ENCODE peak calls at places on chromosomes 4 and X, in nine cellular contexts. One of them, this sample, is unnamed. For H3K4me1, the result is how much of the 10 kb centered on the place peaks cover.

GRCh38 chrX:20455001-20455400 is 188.3 kb upstream of the RPS6KA3 start:
- DNase-seq in OCI-LY7: no peak
- DNase-seq in gastrocnemius medialis: no peak
- DNase-seq in stomach: no peak
- DNase-seq in mammary epithelial cell: no peak
- DNase-seq in IMR-90: no peak
- DNase-seq in heart left ventricle: no peak
- DNase-seq in right lobe of liver: no peak
- DNase-seq in transverse colon: no peak
- DNase-seq in this sample: no peak

GRCh38 chr4:158020734-158021346 is 152.0 kb downstream of the GASK1B start:
- DNase-seq in OCI-LY7: no peak
- DNase-seq in gastrocnemius medialis: no peak
- DNase-seq in stomach: no peak
- DNase-seq in mammary epithelial cell: peak
- DNase-seq in IMR-90: peak
- DNase-seq in heart left ventricle: no peak
- DNase-seq in right lobe of liver: no peak
- DNase-seq in transverse colon: no peak
- DNase-seq in this sample: no peak

GRCh38 chr4:141002323-141002805 is 130.9 kb downstream of the RNF150 start:
- DNase-seq in OCI-LY7: no peak
- DNase-seq in gastrocnemius medialis: no peak
- DNase-seq in stomach: no peak
- DNase-seq in mammary epithelial cell: no peak
- DNase-seq in IMR-90: peak
- DNase-seq in heart left ventricle: no peak
- DNase-seq in right lobe of liver: no peak
- DNase-seq in transverse colon: no peak
- DNase-seq in this sample: no peak

GRCh38 chr4:121765941-121766538 is 1.1 kb upstream of the SMIM43 start:
- DNase-seq in OCI-LY7: no peak
- DNase-seq in gastrocnemius medialis: no peak
- DNase-seq in stomach: no peak
- DNase-seq in mammary epithelial cell: no peak
- DNase-seq in IMR-90: no peak
- DNase-seq in heart left ventricle: no peak
- DNase-seq in right lobe of liver: no peak
- DNase-seq in transverse colon: no peak
- DNase-seq in this sample: no peak

GRCh38 chr4:102606261-102606660 is 105.1 kb downstream of the NFKB1 start:
- DNase-seq in OCI-LY7: no peak
- DNase-seq in gastrocnemius medialis: no peak
- DNase-seq in stomach: no peak
- DNase-seq in mammary epithelial cell: no peak
- DNase-seq in IMR-90: no peak
- DNase-seq in heart left ventricle: no peak
- DNase-seq in right lobe of liver: no peak
- DNase-seq in transverse colon: no peak
- DNase-seq in this sample: no peak

GRCh38 chr4:178086324-178086723 is 644.1 kb upstream of the AGA start:
- DNase-seq in OCI-LY7: no peak
- DNase-seq in gastrocnemius medialis: no peak
- DNase-seq in stomach: no peak
- DNase-seq in mammary epithelial cell: no peak
- DNase-seq in IMR-90: peak
- DNase-seq in heart left ventricle: no peak
- DNase-seq in right lobe of liver: no peak
- DNase-seq in transverse colon: no peak
- DNase-seq in this sample: no peak

GRCh38 chrX:54048413-54048812 is 4.1 kb upstream of the PHF8 start:
- DNase-seq in OCI-LY7: no peak
- DNase-seq in gastrocnemius medialis: no peak
- DNase-seq in stomach: no peak
- DNase-seq in mammary epithelial cell: no peak
- DNase-seq in IMR-90: no peak
- DNase-seq in heart left ventricle: no peak
- DNase-seq in right lobe of liver: no peak
- DNase-seq in transverse colon: no peak
- DNase-seq in this sample: no peak

GRCh38 chr4:80078361-80079092 is 5.5 kb upstream of the ANTXR2 start:
- DNase-seq in OCI-LY7: no peak
- DNase-seq in gastrocnemius medialis: no peak
- DNase-seq in stomach: no peak
- DNase-seq in mammary epithelial cell: peak
- DNase-seq in IMR-90: no peak
- DNase-seq in heart left ventricle: no peak
- DNase-seq in right lobe of liver: no peak
- DNase-seq in transverse colon: no peak
- DNase-seq in this sample: no peak

GRCh38 chr4:86508436-86508835 is 85.7 kb upstream of the PTPN13 start:
- DNase-seq in OCI-LY7: no peak
- DNase-seq in gastrocnemius medialis: no peak
- DNase-seq in stomach: no peak
- DNase-seq in mammary epithelial cell: no peak
- DNase-seq in IMR-90: peak
- DNase-seq in heart left ventricle: no peak
- DNase-seq in right lobe of liver: no peak
- DNase-seq in transverse colon: no peak
- DNase-seq in this sample: peak

GRCh38 chrX:150806827-150807226 is 91.6 kb downstream of the CD99L2 start:
- DNase-seq in OCI-LY7: no peak
- DNase-seq in gastrocnemius medialis: no peak
- DNase-seq in stomach: no peak
- DNase-seq in mammary epithelial cell: no peak
- DNase-seq in IMR-90: no peak
- DNase-seq in heart left ventricle: no peak
- DNase-seq in right lobe of liver: no peak
- DNase-seq in transverse colon: no peak
- DNase-seq in this sample: no peak

GRCh38 chr4:146648384-146648783 is 9.7 kb downstream of the POU4F2 start:
- DNase-seq in OCI-LY7: no peak
- DNase-seq in gastrocnemius medialis: no peak
- DNase-seq in stomach: no peak
- DNase-seq in mammary epithelial cell: no peak
- DNase-seq in IMR-90: no peak
- DNase-seq in heart left ventricle: no peak
- DNase-seq in right lobe of liver: no peak
- DNase-seq in transverse colon: no peak
- DNase-seq in this sample: no peak

GRCh38 chr4:109977854-109978501 is 65.3 kb downstream of the EGF start:
- DNase-seq in OCI-LY7: peak
- DNase-seq in gastrocnemius medialis: no peak
- DNase-seq in stomach: no peak
- DNase-seq in mammary epithelial cell: peak
- DNase-seq in IMR-90: peak
- DNase-seq in heart left ventricle: no peak
- DNase-seq in right lobe of liver: no peak
- DNase-seq in transverse colon: no peak
- DNase-seq in this sample: peak

GRCh38 chr4:1539132-1539755 is 133.0 kb upstream of the NKX1-1 start:
- DNase-seq in OCI-LY7: no peak
- DNase-seq in gastrocnemius medialis: no peak
- DNase-seq in stomach: no peak
- DNase-seq in mammary epithelial cell: no peak
- DNase-seq in IMR-90: no peak
- DNase-seq in heart left ventricle: peak
- DNase-seq in right lobe of liver: no peak
- DNase-seq in transverse colon: no peak
- DNase-seq in this sample: no peak

GRCh38 chr4:108036252-108036651 is 46.6 kb downstream of the HADH start:
- DNase-seq in OCI-LY7: peak
- DNase-seq in gastrocnemius medialis: no peak
- DNase-seq in stomach: no peak
- DNase-seq in mammary epithelial cell: no peak
- DNase-seq in IMR-90: no peak
- DNase-seq in heart left ventricle: no peak
- DNase-seq in right lobe of liver: no peak
- DNase-seq in transverse colon: peak
- DNase-seq in this sample: peak

GRCh38 chr4:147830102-147830463 is 98.2 kb downstream of the ARHGAP10 start:
- DNase-seq in OCI-LY7: no peak
- DNase-seq in gastrocnemius medialis: no peak
- DNase-seq in stomach: no peak
- DNase-seq in mammary epithelial cell: no peak
- DNase-seq in IMR-90: no peak
- DNase-seq in heart left ventricle: no peak
- DNase-seq in right lobe of liver: no peak
- DNase-seq in transverse colon: no peak
- DNase-seq in this sample: no peak
- H3K27ac ChIP-seq in OCI-LY7: no peak
- H3K27ac ChIP-seq in gastrocnemius medialis: peak
- H3K27ac ChIP-seq in stomach: peak
- H3K27ac ChIP-seq in mammary epithelial cell: peak
- H3K27ac ChIP-seq in IMR-90: peak
- H3K27ac ChIP-seq in heart left ventricle: peak
- H3K27ac ChIP-seq in right lobe of liver: no peak
- H3K27ac ChIP-seq in transverse colon: peak
- H3K27ac ChIP-seq in this sample: no peak

GRCh38 chr4:139938414-139938813 is 215.6 kb downstream of the MAML3 start:
- DNase-seq in OCI-LY7: no peak
- DNase-seq in gastrocnemius medialis: no peak
- DNase-seq in stomach: no peak
- DNase-seq in mammary epithelial cell: no peak
- DNase-seq in IMR-90: no peak
- DNase-seq in heart left ventricle: no peak
- DNase-seq in right lobe of liver: no peak
- DNase-seq in transverse colon: no peak
- DNase-seq in this sample: no peak

GRCh38 chr4:139940600-139940999 is 213.4 kb downstream of the MAML3 start:
- DNase-seq in OCI-LY7: no peak
- DNase-seq in gastrocnemius medialis: no peak
- DNase-seq in stomach: no peak
- DNase-seq in mammary epithelial cell: no peak
- DNase-seq in IMR-90: no peak
- DNase-seq in heart left ventricle: no peak
- DNase-seq in right lobe of liver: no peak
- DNase-seq in transverse colon: no peak
- DNase-seq in this sample: no peak

GRCh38 chr4:139942284-139942683 is 211.7 kb downstream of the MAML3 start:
- DNase-seq in OCI-LY7: no peak
- DNase-seq in gastrocnemius medialis: no peak
- DNase-seq in stomach: no peak
- DNase-seq in mammary epithelial cell: no peak
- DNase-seq in IMR-90: no peak
- DNase-seq in heart left ventricle: no peak
- DNase-seq in right lobe of liver: no peak
- DNase-seq in transverse colon: no peak
- DNase-seq in this sample: no peak

DNA sequence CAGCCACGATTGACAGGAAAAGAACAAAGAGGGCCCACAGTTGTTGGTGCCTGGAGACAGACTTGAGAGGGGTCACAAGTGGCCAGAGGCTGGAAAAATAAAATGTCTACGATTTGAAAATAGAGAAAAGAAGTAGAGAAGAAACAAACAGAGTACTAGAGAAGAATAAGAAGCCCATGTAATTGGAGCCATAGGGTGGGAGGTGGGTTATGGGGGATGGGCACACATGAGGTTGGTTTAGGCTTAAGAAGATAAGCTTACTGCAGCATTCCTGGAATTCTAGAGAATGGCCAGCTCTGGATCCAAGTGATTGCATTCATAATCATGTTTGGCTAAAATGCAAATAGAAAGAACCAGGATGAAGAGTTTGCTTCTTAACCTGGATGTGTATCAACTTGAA is 210.7 kb downstream of the MAML3 start:
- DNase-seq in OCI-LY7: no peak
- DNase-seq in gastrocnemius medialis: no peak
- DNase-seq in stomach: no peak
- DNase-seq in mammary epithelial cell: no peak
- DNase-seq in IMR-90: no peak
- DNase-seq in heart left ventricle: no peak
- DNase-seq in right lobe of liver: no peak
- DNase-seq in transverse colon: no peak
- DNase-seq in this sample: no peak
- H3K4me1 ChIP-seq in OCI-LY7: under half
- H3K4me1 ChIP-seq in gastrocnemius medialis: under half
- H3K4me1 ChIP-seq in stomach: under half
- H3K4me1 ChIP-seq in mammary epithelial cell: under half
- H3K4me1 ChIP-seq in IMR-90: under half
- H3K4me1 ChIP-seq in heart left ventricle: under half
- H3K4me1 ChIP-seq in right lobe of liver: under half
- H3K4me1 ChIP-seq in transverse colon: under half
- H3K4me1 ChIP-seq in this sample: under half

GRCh38 chr4:150583287-150584197 is 1.6 kb downstream of the MAB21L2 start:
- DNase-seq in OCI-LY7: no peak
- DNase-seq in gastrocnemius medialis: no peak
- DNase-seq in stomach: no peak
- DNase-seq in mammary epithelial cell: no peak
- DNase-seq in IMR-90: peak
- DNase-seq in heart left ventricle: peak
- DNase-seq in right lobe of liver: peak
- DNase-seq in transverse colon: peak
- DNase-seq in this sample: no peak
- H3K4me3 ChIP-seq in OCI-LY7: no peak
- H3K4me3 ChIP-seq in gastrocnemius medialis: peak
- H3K4me3 ChIP-seq in stomach: peak
- H3K4me3 ChIP-seq in mammary epithelial cell: no peak
- H3K4me3 ChIP-seq in IMR-90: peak
- H3K4me3 ChIP-seq in heart left ventricle: peak
- H3K4me3 ChIP-seq in right lobe of liver: peak
- H3K4me3 ChIP-seq in transverse colon: peak
- H3K4me3 ChIP-seq in this sample: no peak

DNA sequence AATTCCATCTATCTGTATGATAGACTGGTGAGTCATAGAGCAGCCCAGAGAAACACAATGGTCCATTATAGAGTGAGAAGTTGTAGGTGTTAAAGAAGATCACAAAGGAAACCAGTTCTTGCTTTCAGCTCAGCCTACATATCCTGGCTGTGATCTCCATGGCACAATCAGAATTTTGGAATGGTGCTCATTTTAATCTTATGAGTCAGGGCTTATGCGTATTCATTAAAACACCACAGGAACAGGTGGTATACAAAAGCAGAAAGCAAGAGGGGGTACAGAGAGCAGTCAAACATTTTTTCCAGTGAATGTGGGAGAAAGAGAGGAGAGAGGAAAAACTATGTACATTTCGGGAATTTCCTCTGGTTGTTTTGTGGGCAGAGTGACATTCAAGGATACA is 126.9 kb downstream of the MFAP3L start:
- DNase-seq in OCI-LY7: no peak
- DNase-seq in gastrocnemius medialis: no peak
- DNase-seq in stomach: no peak
- DNase-seq in mammary epithelial cell: peak
- DNase-seq in IMR-90: no peak
- DNase-seq in heart left ventricle: no peak
- DNase-seq in right lobe of liver: no peak
- DNase-seq in transverse colon: no peak
- DNase-seq in this sample: no peak
- H3K27ac ChIP-seq in OCI-LY7: no peak
- H3K27ac ChIP-seq in gastrocnemius medialis: no peak
- H3K27ac ChIP-seq in stomach: no peak
- H3K27ac ChIP-seq in mammary epithelial cell: peak
- H3K27ac ChIP-seq in IMR-90: no peak
- H3K27ac ChIP-seq in heart left ventricle: no peak
- H3K27ac ChIP-seq in right lobe of liver: no peak
- H3K27ac ChIP-seq in transverse colon: no peak
- H3K27ac ChIP-seq in this sample: no peak

GRCh38 chr4:78660559-78660958 is 109.0 kb downstream of the ANXA3 start:
- DNase-seq in OCI-LY7: no peak
- DNase-seq in gastrocnemius medialis: no peak
- DNase-seq in stomach: no peak
- DNase-seq in mammary epithelial cell: no peak
- DNase-seq in IMR-90: no peak
- DNase-seq in heart left ventricle: no peak
- DNase-seq in right lobe of liver: no peak
- DNase-seq in transverse colon: no peak
- DNase-seq in this sample: no peak
- H3K4me1 ChIP-seq in OCI-LY7: under half
- H3K4me1 ChIP-seq in gastrocnemius medialis: under half
- H3K4me1 ChIP-seq in stomach: under half
- H3K4me1 ChIP-seq in mammary epithelial cell: under half
- H3K4me1 ChIP-seq in IMR-90: under half
- H3K4me1 ChIP-seq in heart left ventricle: under half
- H3K4me1 ChIP-seq in right lobe of liver: under half
- H3K4me1 ChIP-seq in transverse colon: under half
- H3K4me1 ChIP-seq in this sample: under half

This sample was measured in CD4-positive, alpha-beta memory T cell.